ENCODE peak calls at places on chromosomes 12 and 14, in seven cellular contexts. One of them, this sample, is unnamed.

GRCh38 chr14:33586806-33587205 is 364.1 kb downstream of the EGLN3 start:
- DNase-seq in EL: no peak
- DNase-seq in cerebellum: no peak
- DNase-seq in uterus: no peak
- DNase-seq in fibroblast of gingiva: no peak
- DNase-seq in iris pigment epithelial cell: no peak
- DNase-seq in SK-N-SH: no peak
- DNase-seq in this sample: no peak

GRCh38 chr14:101110729-101111619 is 207.5 kb upstream of the RTL1 start:
- DNase-seq in EL: no peak
- DNase-seq in cerebellum: no peak
- DNase-seq in uterus: no peak
- DNase-seq in fibroblast of gingiva: no peak
- DNase-seq in iris pigment epithelial cell: no peak
- DNase-seq in SK-N-SH: peak; percentile 28
- DNase-seq in this sample: no peak

GRCh38 chr14:101476931-101477553 is 84.3 kb upstream of the DIO3 start:
- DNase-seq in EL: no peak
- DNase-seq in cerebellum: no peak
- DNase-seq in uterus: peak; percentile 17
- DNase-seq in fibroblast of gingiva: no peak
- DNase-seq in iris pigment epithelial cell: peak; percentile 12
- DNase-seq in SK-N-SH: no peak
- DNase-seq in this sample: peak; percentile 90

GRCh38 chr14:34053666-34054065 is 102.8 kb upstream of the EGLN3 start:
- DNase-seq in EL: peak; percentile 20
- DNase-seq in cerebellum: peak; percentile 50
- DNase-seq in uterus: peak; percentile 83
- DNase-seq in fibroblast of gingiva: no peak
- DNase-seq in iris pigment epithelial cell: no peak
- DNase-seq in SK-N-SH: no peak
- DNase-seq in this sample: no peak

GRCh38 chr14:89283327-89284060 is 133.5 kb downstream of the FOXN3 start:
- DNase-seq in EL: no peak
- DNase-seq in cerebellum: no peak
- DNase-seq in uterus: no peak
- DNase-seq in fibroblast of gingiva: no peak
- DNase-seq in iris pigment epithelial cell: no peak
- DNase-seq in SK-N-SH: no peak
- DNase-seq in this sample: no peak

GRCh38 chr12:75921687-75922289 is 109.8 kb downstream of the PHLDA1 start:
- DNase-seq in EL: no peak
- DNase-seq in cerebellum: no peak
- DNase-seq in uterus: no peak
- DNase-seq in fibroblast of gingiva: no peak
- DNase-seq in iris pigment epithelial cell: no peak
- DNase-seq in SK-N-SH: no peak
- DNase-seq in this sample: no peak

GRCh38 chr12:29278673-29279420 is 102.1 kb downstream of the ERGIC2 start:
- DNase-seq in EL: peak; percentile 61
- DNase-seq in cerebellum: no peak
- DNase-seq in uterus: no peak
- DNase-seq in fibroblast of gingiva: peak; percentile 63
- DNase-seq in iris pigment epithelial cell: peak; percentile 60
- DNase-seq in SK-N-SH: no peak
- DNase-seq in this sample: no peak

GRCh38 chr14:23358553-23359166 is 6.0 kb upstream of the SLC22A17 start:
- DNase-seq in EL: no peak
- DNase-seq in cerebellum: no peak
- DNase-seq in uterus: no peak
- DNase-seq in fibroblast of gingiva: no peak
- DNase-seq in iris pigment epithelial cell: no peak
- DNase-seq in SK-N-SH: no peak
- DNase-seq in this sample: no peak

GRCh38 chr14:22333408-22334274 is 255.4 kb downstream of the DAD1 start:
- DNase-seq in EL: peak; percentile 43
- DNase-seq in cerebellum: no peak
- DNase-seq in uterus: no peak
- DNase-seq in fibroblast of gingiva: peak; percentile 19
- DNase-seq in iris pigment epithelial cell: peak; percentile 78
- DNase-seq in SK-N-SH: no peak
- DNase-seq in this sample: no peak

GRCh38 chr12:113154351-113154973 is 4.9 kb downstream of the CFAP73 start:
- DNase-seq in EL: peak; percentile 16
- DNase-seq in cerebellum: no peak
- DNase-seq in uterus: no peak
- DNase-seq in fibroblast of gingiva: peak; percentile 11
- DNase-seq in iris pigment epithelial cell: peak; percentile 35
- DNase-seq in SK-N-SH: peak; percentile 83
- DNase-seq in this sample: no peak

GRCh38 chr12:66203820-66204219 is 14.8 kb downstream of the IRAK3 start:
- DNase-seq in EL: no peak
- DNase-seq in cerebellum: no peak
- DNase-seq in uterus: no peak
- DNase-seq in fibroblast of gingiva: no peak
- DNase-seq in iris pigment epithelial cell: no peak
- DNase-seq in SK-N-SH: no peak
- DNase-seq in this sample: no peak

GRCh38 chr12:13654456-13654855 is 326.9 kb downstream of the GRIN2B start:
- DNase-seq in EL: no peak
- DNase-seq in cerebellum: no peak
- DNase-seq in uterus: no peak
- DNase-seq in fibroblast of gingiva: no peak
- DNase-seq in iris pigment epithelial cell: no peak
- DNase-seq in SK-N-SH: no peak
- DNase-seq in this sample: no peak

GRCh38 chr14:40987481-40987880 is 619.2 kb upstream of the LRFN5 start:
- DNase-seq in EL: no peak
- DNase-seq in cerebellum: no peak
- DNase-seq in uterus: no peak
- DNase-seq in fibroblast of gingiva: no peak
- DNase-seq in iris pigment epithelial cell: no peak
- DNase-seq in SK-N-SH: no peak
- DNase-seq in this sample: no peak

GRCh38 chr12:75603475-75603874 is 92.1 kb upstream of the KRR1 start:
- DNase-seq in EL: peak; percentile 31
- DNase-seq in cerebellum: no peak
- DNase-seq in uterus: no peak
- DNase-seq in fibroblast of gingiva: peak; percentile 59
- DNase-seq in iris pigment epithelial cell: peak; percentile 3
- DNase-seq in SK-N-SH: no peak
- DNase-seq in this sample: no peak

GRCh38 chr12:105107176-105107496 is 395 bp upstream of the WASHC4 start:
- DNase-seq in EL: peak; percentile 59
- DNase-seq in cerebellum: no peak
- DNase-seq in uterus: no peak
- DNase-seq in fibroblast of gingiva: peak; percentile 47
- DNase-seq in iris pigment epithelial cell: no peak
- DNase-seq in SK-N-SH: peak; percentile 67
- DNase-seq in this sample: peak; percentile 30

GRCh38 chr12:55619352-55620138 is 17.1 kb upstream of the OR10P1 start:
- DNase-seq in EL: peak; percentile 93
- DNase-seq in cerebellum: peak; percentile 20
- DNase-seq in uterus: no peak
- DNase-seq in fibroblast of gingiva: peak; percentile 84
- DNase-seq in iris pigment epithelial cell: peak; percentile 89
- DNase-seq in SK-N-SH: peak; percentile 62
- DNase-seq in this sample: peak; percentile 48

GRCh38 chr14:22427771-22428228 is 161.2 kb downstream of the DAD1 start:
- DNase-seq in EL: peak; percentile 24
- DNase-seq in cerebellum: no peak
- DNase-seq in uterus: peak; percentile 52
- DNase-seq in fibroblast of gingiva: peak; percentile 56
- DNase-seq in iris pigment epithelial cell: peak; percentile 80
- DNase-seq in SK-N-SH: no peak
- DNase-seq in this sample: no peak

GRCh38 chr14:70254476-70254961 is 65.8 kb upstream of the SLC8A3 start:
- DNase-seq in EL: peak; percentile 9
- DNase-seq in cerebellum: peak; percentile 2
- DNase-seq in uterus: no peak
- DNase-seq in fibroblast of gingiva: no peak
- DNase-seq in iris pigment epithelial cell: peak; percentile 45
- DNase-seq in SK-N-SH: peak; percentile 78
- DNase-seq in this sample: no peak

GRCh38 chr12:113232787-113233585 is 11.7 kb downstream of the TPCN1 start:
- DNase-seq in EL: no peak
- DNase-seq in cerebellum: peak; percentile 60
- DNase-seq in uterus: no peak
- DNase-seq in fibroblast of gingiva: peak; percentile 84
- DNase-seq in iris pigment epithelial cell: peak; percentile 46
- DNase-seq in SK-N-SH: no peak
- DNase-seq in this sample: peak; percentile 86

GRCh38 chr14:60344751-60345150 is 95.7 kb downstream of the PPM1A start:
- DNase-seq in EL: no peak
- DNase-seq in cerebellum: no peak
- DNase-seq in uterus: no peak
- DNase-seq in fibroblast of gingiva: no peak
- DNase-seq in iris pigment epithelial cell: no peak
- DNase-seq in SK-N-SH: no peak
- DNase-seq in this sample: no peak

GRCh38 chr12:131862600-131862993 is 31.8 kb upstream of the ULK1 start:
- DNase-seq in EL: no peak
- DNase-seq in cerebellum: no peak
- DNase-seq in uterus: no peak
- DNase-seq in fibroblast of gingiva: no peak
- DNase-seq in iris pigment epithelial cell: no peak
- DNase-seq in SK-N-SH: peak; percentile 37
- DNase-seq in this sample: no peak

GRCh38 chr14:51093371-51094281 is 1.3 kb downstream of the TRIM9 start:
- DNase-seq in EL: peak; percentile 7
- DNase-seq in cerebellum: peak; percentile 86
- DNase-seq in uterus: peak; percentile 44
- DNase-seq in fibroblast of gingiva: no peak
- DNase-seq in iris pigment epithelial cell: peak; percentile 9
- DNase-seq in SK-N-SH: peak; percentile 80
- DNase-seq in this sample: peak; percentile 58

GRCh38 chr12:5650804-5651461 is 219.0 kb downstream of the NTF3 start:
- DNase-seq in EL: no peak
- DNase-seq in cerebellum: no peak
- DNase-seq in uterus: no peak
- DNase-seq in fibroblast of gingiva: no peak
- DNase-seq in iris pigment epithelial cell: no peak
- DNase-seq in SK-N-SH: no peak
- DNase-seq in this sample: peak; percentile 98

GRCh38 chr14:69815556-69815955 is 18.5 kb upstream of the SLC10A1 start:
- DNase-seq in EL: no peak
- DNase-seq in cerebellum: no peak
- DNase-seq in uterus: no peak
- DNase-seq in fibroblast of gingiva: no peak
- DNase-seq in iris pigment epithelial cell: no peak
- DNase-seq in SK-N-SH: no peak
- DNase-seq in this sample: no peak

GRCh38 chr14:101503431-101504095 is 57.7 kb upstream of the DIO3 start:
- DNase-seq in EL: no peak
- DNase-seq in cerebellum: no peak
- DNase-seq in uterus: peak; percentile 7
- DNase-seq in fibroblast of gingiva: no peak
- DNase-seq in iris pigment epithelial cell: no peak
- DNase-seq in SK-N-SH: no peak
- DNase-seq in this sample: no peak

GRCh38 chr12:92170050-92170449 is 24.4 kb upstream of the BTG1 start:
- DNase-seq in EL: no peak
- DNase-seq in cerebellum: no peak
- DNase-seq in uterus: no peak
- DNase-seq in fibroblast of gingiva: no peak
- DNase-seq in iris pigment epithelial cell: no peak
- DNase-seq in SK-N-SH: no peak
- DNase-seq in this sample: no peak

GRCh38 chr12:30928356-30929264 is 2.1 kb downstream of the TSPAN11 start:
- DNase-seq in EL: no peak
- DNase-seq in cerebellum: peak; percentile 27
- DNase-seq in uterus: no peak
- DNase-seq in fibroblast of gingiva: no peak
- DNase-seq in iris pigment epithelial cell: no peak
- DNase-seq in SK-N-SH: peak; percentile 71
- DNase-seq in this sample: no peak

GRCh38 chr14:103301512-103302197 is 32.4 kb upstream of the EIF5 start:
- DNase-seq in EL: no peak
- DNase-seq in cerebellum: no peak
- DNase-seq in uterus: no peak
- DNase-seq in fibroblast of gingiva: no peak
- DNase-seq in iris pigment epithelial cell: no peak
- DNase-seq in SK-N-SH: peak; percentile 13
- DNase-seq in this sample: no peak